ENCODE peak calls at places on chromosomes 7 and 10, in four cellular contexts. One of them, this sample, is unnamed.

GRCh38 chr7:105141068-105141467 is 127.1 kb downstream of the KMT2E start:
- DNase-seq in neural progenitor cell: peak
- DNase-seq in spleen: no peak
- DNase-seq in cardiac muscle cell: peak
- DNase-seq in this sample: peak

GRCh38 chr10:52447931-52448353 is 133.9 kb downstream of the DKK1 start:
- DNase-seq in neural progenitor cell: no peak
- DNase-seq in spleen: no peak
- DNase-seq in cardiac muscle cell: no peak
- DNase-seq in this sample: no peak

GRCh38 chr10:9999627-10000026 is 1018.0 kb upstream of the CELF2 start:
- DNase-seq in neural progenitor cell: no peak
- DNase-seq in spleen: no peak
- DNase-seq in cardiac muscle cell: no peak
- DNase-seq in this sample: no peak

GRCh38 chr10:23886355-23886754 is 322.6 kb upstream of the KIAA1217 start:
- DNase-seq in neural progenitor cell: peak
- DNase-seq in spleen: no peak
- DNase-seq in cardiac muscle cell: no peak
- DNase-seq in this sample: no peak

GRCh38 chr10:80144302-80145131 is 12.0 kb downstream of the PLAC9 start:
- DNase-seq in neural progenitor cell: no peak
- DNase-seq in spleen: peak
- DNase-seq in cardiac muscle cell: no peak
- DNase-seq in this sample: no peak

GRCh38 chr10:128570596-128570995 is 444.4 kb upstream of the MKI67 start:
- DNase-seq in neural progenitor cell: no peak
- DNase-seq in spleen: no peak
- DNase-seq in cardiac muscle cell: no peak
- DNase-seq in this sample: no peak

GRCh38 chr7:154832557-154833138 is 170.3 kb downstream of the PAXIP1 start:
- DNase-seq in neural progenitor cell: peak
- DNase-seq in spleen: no peak
- DNase-seq in cardiac muscle cell: no peak
- DNase-seq in this sample: peak

GRCh38 chr7:155731375-155731774 is 80.9 kb downstream of the SHH start:
- DNase-seq in neural progenitor cell: no peak
- DNase-seq in spleen: no peak
- DNase-seq in cardiac muscle cell: peak
- DNase-seq in this sample: no peak

GRCh38 chr10:78924319-78925003 is 144.3 kb upstream of the ZMIZ1 start:
- DNase-seq in neural progenitor cell: peak
- DNase-seq in spleen: peak
- DNase-seq in cardiac muscle cell: no peak
- DNase-seq in this sample: no peak

GRCh38 chr7:70679666-70680065 is 452.3 kb upstream of the GALNT17 start:
- DNase-seq in neural progenitor cell: no peak
- DNase-seq in spleen: no peak
- DNase-seq in cardiac muscle cell: no peak
- DNase-seq in this sample: no peak

GRCh38 chr10:110834622-110835219 is 37.0 kb upstream of the PDCD4 start:
- DNase-seq in neural progenitor cell: peak
- DNase-seq in spleen: no peak
- DNase-seq in cardiac muscle cell: peak
- DNase-seq in this sample: peak

GRCh38 chr10:134743-135600 is at the start of gene ZMYND11:
- DNase-seq in neural progenitor cell: peak
- DNase-seq in spleen: peak
- DNase-seq in cardiac muscle cell: peak
- DNase-seq in this sample: peak

GRCh38 chr7:80940539-80941205 is 21.8 kb upstream of the SEMA3C start:
- DNase-seq in neural progenitor cell: no peak
- DNase-seq in spleen: no peak
- DNase-seq in cardiac muscle cell: peak
- DNase-seq in this sample: no peak

GRCh38 chr10:80187465-80188409 is 17.6 kb downstream of the ANXA11 start:
- DNase-seq in neural progenitor cell: no peak
- DNase-seq in spleen: peak
- DNase-seq in cardiac muscle cell: no peak
- DNase-seq in this sample: no peak

GRCh38 chr10:124701881-124702656 is 42.1 kb downstream of the FAM53B start:
- DNase-seq in neural progenitor cell: no peak
- DNase-seq in spleen: peak
- DNase-seq in cardiac muscle cell: peak
- DNase-seq in this sample: no peak

GRCh38 chr10:122487231-122487765 is 25.9 kb downstream of the HTRA1 start:
- DNase-seq in neural progenitor cell: peak
- DNase-seq in spleen: peak
- DNase-seq in cardiac muscle cell: no peak
- DNase-seq in this sample: peak

GRCh38 chr7:1271656-1272055 is 39.0 kb downstream of the UNCX start:
- DNase-seq in neural progenitor cell: no peak
- DNase-seq in spleen: no peak
- DNase-seq in cardiac muscle cell: no peak
- DNase-seq in this sample: no peak

DNA sequence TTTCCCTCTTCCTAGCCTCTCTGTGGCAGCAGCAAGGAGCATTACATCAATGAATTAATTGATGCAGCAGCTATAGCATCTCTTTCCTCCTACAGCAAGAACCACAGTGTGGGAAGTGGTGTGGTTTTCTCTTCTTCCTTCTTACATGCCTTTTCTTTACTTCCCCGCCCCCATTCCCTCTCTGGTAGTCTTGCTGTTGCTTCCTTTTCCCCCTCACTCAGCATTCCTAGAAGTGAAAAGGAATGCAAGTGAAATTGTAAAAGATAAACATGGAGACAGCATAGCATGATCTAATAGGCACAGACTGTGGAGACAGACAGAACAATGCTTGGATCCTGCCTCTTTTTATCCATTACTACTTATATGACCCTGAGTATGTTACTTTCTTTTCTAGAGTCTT is 370.5 kb upstream of the BMPER start:
- DNase-seq in neural progenitor cell: no peak
- DNase-seq in spleen: no peak
- DNase-seq in cardiac muscle cell: peak
- DNase-seq in this sample: no peak
- H3K27ac ChIP-seq in neural progenitor cell: no peak
- H3K27ac ChIP-seq in spleen: no peak
- H3K27ac ChIP-seq in cardiac muscle cell: peak
- H3K27ac ChIP-seq in this sample: no peak

DNA sequence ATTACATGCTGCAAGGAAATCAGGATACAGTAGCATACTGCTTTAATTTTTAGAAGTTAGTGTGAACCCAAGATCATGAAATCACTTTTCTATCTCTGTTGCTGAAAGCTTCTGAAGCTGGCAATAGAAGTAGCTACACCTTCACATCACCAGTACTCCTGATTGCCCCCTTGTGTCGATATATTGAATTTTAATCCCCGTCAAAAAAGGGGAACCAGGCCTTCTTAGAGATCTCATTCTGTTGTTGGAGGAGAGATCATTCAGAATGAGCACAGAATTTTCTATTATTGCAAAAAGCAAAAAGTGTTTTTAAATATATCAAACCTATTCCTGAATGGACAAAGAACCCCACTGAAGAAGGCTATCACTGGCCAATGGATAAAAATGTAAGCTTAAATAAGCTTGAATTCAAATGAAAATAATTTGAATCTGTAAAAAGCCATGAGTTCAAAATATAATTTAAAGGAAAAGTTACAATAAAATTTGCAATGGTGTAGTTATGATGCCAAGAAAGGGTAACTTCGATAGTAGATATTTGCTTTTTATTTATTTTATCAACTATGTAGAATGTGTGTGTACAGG is 39.7 kb upstream of the TEX47 start:
- DNase-seq in neural progenitor cell: peak
- DNase-seq in spleen: no peak
- DNase-seq in cardiac muscle cell: peak
- DNase-seq in this sample: peak
- TF ChIP-seq CTCF in neural progenitor cell: peak
- TF ChIP-seq CTCF in spleen: peak
- TF ChIP-seq CTCF in cardiac muscle cell: peak
- TF ChIP-seq CTCF in this sample: peak

DNA sequence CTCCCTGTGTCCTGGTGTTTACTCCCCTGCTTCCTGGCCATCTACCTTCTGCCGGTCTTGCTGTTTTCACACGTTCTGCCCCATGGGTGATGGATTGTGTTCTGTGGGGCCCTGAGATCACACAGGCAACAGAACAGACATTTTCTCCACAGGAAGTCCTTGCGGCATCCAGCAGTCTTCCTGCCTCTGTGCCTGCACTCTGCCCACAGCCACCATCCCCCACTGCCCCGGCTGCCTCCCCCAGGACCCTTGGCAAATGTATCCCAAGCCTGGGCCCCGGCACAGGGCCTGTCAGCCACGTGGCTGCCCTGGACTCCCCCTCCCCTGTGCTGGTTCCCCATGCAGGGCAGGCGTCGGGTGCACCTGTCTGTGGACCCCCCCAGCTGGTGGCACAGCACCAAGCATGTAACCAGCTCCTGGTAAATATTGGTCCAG is 184.2 kb downstream of the WDR37 start:
- DNase-seq in neural progenitor cell: no peak
- DNase-seq in spleen: peak
- DNase-seq in cardiac muscle cell: no peak
- DNase-seq in this sample: peak
- H3K27ac ChIP-seq in neural progenitor cell: no peak
- H3K27ac ChIP-seq in spleen: peak
- H3K27ac ChIP-seq in cardiac muscle cell: no peak
- H3K27ac ChIP-seq in this sample: no peak

GRCh38 chr7:2661602-2662272 is 26.3 kb upstream of the AMZ1 start:
- DNase-seq in neural progenitor cell: no peak
- DNase-seq in spleen: peak
- DNase-seq in cardiac muscle cell: no peak
- DNase-seq in this sample: no peak

GRCh38 chr7:2660359-2661095 is 27.5 kb upstream of the AMZ1 start:
- DNase-seq in neural progenitor cell: peak
- DNase-seq in spleen: peak
- DNase-seq in cardiac muscle cell: no peak
- DNase-seq in this sample: peak

GRCh38 chr7:2659556-2660358 is 28.0 kb downstream of the TTYH3 start:
- DNase-seq in neural progenitor cell: no peak
- DNase-seq in spleen: peak
- DNase-seq in cardiac muscle cell: no peak
- DNase-seq in this sample: no peak

GRCh38 chr7:2662273-2663120 is 25.5 kb upstream of the AMZ1 start:
- DNase-seq in neural progenitor cell: no peak
- DNase-seq in spleen: peak
- DNase-seq in cardiac muscle cell: no peak
- DNase-seq in this sample: no peak

GRCh38 chr7:2661096-2661449 is 26.9 kb upstream of the AMZ1 start:
- DNase-seq in neural progenitor cell: no peak
- DNase-seq in spleen: peak
- DNase-seq in cardiac muscle cell: no peak
- DNase-seq in this sample: no peak
- TF ChIP-seq CTCF in neural progenitor cell: no peak
- TF ChIP-seq CTCF in spleen: no peak
- TF ChIP-seq CTCF in cardiac muscle cell: peak
- TF ChIP-seq CTCF in this sample: peak

GRCh38 chr7:129210989-129211312 is 13.9 kb upstream of the AHCYL2 start:
- DNase-seq in neural progenitor cell: no peak
- DNase-seq in spleen: no peak
- DNase-seq in cardiac muscle cell: no peak
- DNase-seq in this sample: no peak
- H3K27ac ChIP-seq in neural progenitor cell: no peak
- H3K27ac ChIP-seq in spleen: no peak
- H3K27ac ChIP-seq in cardiac muscle cell: no peak
- H3K27ac ChIP-seq in this sample: no peak

GRCh38 chr7:144454256-144455039 is 51.0 kb upstream of the NOBOX start:
- DNase-seq in neural progenitor cell: no peak
- DNase-seq in spleen: no peak
- DNase-seq in cardiac muscle cell: peak
- DNase-seq in this sample: peak
- TF ChIP-seq CTCF in neural progenitor cell: peak
- TF ChIP-seq CTCF in spleen: peak
- TF ChIP-seq CTCF in cardiac muscle cell: peak
- TF ChIP-seq CTCF in this sample: peak

GRCh38 chr7:20343211-20343610 is 12.5 kb downstream of the ITGB8 start:
- DNase-seq in neural progenitor cell: peak
- DNase-seq in spleen: no peak
- DNase-seq in cardiac muscle cell: no peak
- DNase-seq in this sample: peak

GRCh38 chr7:20346577-20346976 is 15.9 kb downstream of the ITGB8 start:
- DNase-seq in neural progenitor cell: no peak
- DNase-seq in spleen: no peak
- DNase-seq in cardiac muscle cell: no peak
- DNase-seq in this sample: no peak

GRCh38 chr7:20344396-20344795 is 13.7 kb downstream of the ITGB8 start:
- DNase-seq in neural progenitor cell: no peak
- DNase-seq in spleen: no peak
- DNase-seq in cardiac muscle cell: no peak
- DNase-seq in this sample: no peak

GRCh38 chr7:20340839-20341238 is 10.1 kb downstream of the ITGB8 start:
- DNase-seq in neural progenitor cell: peak
- DNase-seq in spleen: no peak
- DNase-seq in cardiac muscle cell: peak
- DNase-seq in this sample: no peak

GRCh38 chr7:20343954-20344353 is 13.3 kb downstream of the ITGB8 start:
- DNase-seq in neural progenitor cell: no peak
- DNase-seq in spleen: no peak
- DNase-seq in cardiac muscle cell: no peak
- DNase-seq in this sample: no peak
- H3K27ac ChIP-seq in neural progenitor cell: no peak
- H3K27ac ChIP-seq in spleen: no peak
- H3K27ac ChIP-seq in cardiac muscle cell: no peak
- H3K27ac ChIP-seq in this sample: no peak

GRCh38 chr10:103276251-103276936 is 544 bp upstream of the INA start:
- DNase-seq in neural progenitor cell: peak
- DNase-seq in spleen: no peak
- DNase-seq in cardiac muscle cell: no peak
- DNase-seq in this sample: no peak

GRCh38 chr10:103278862-103279298 is 1.9 kb downstream of the INA start:
- DNase-seq in neural progenitor cell: peak
- DNase-seq in spleen: no peak
- DNase-seq in cardiac muscle cell: peak
- DNase-seq in this sample: peak

GRCh38 chr10:103278424-103278823 is 1.5 kb downstream of the INA start:
- DNase-seq in neural progenitor cell: no peak
- DNase-seq in spleen: no peak
- DNase-seq in cardiac muscle cell: no peak
- DNase-seq in this sample: no peak

GRCh38 chr10:103277713-103278299 is 868 bp downstream of the INA start:
- DNase-seq in neural progenitor cell: peak
- DNase-seq in spleen: no peak
- DNase-seq in cardiac muscle cell: no peak
- DNase-seq in this sample: no peak

GRCh38 chr10:103276941-103277712 is at the start of gene INA:
- DNase-seq in neural progenitor cell: peak
- DNase-seq in spleen: no peak
- DNase-seq in cardiac muscle cell: peak
- DNase-seq in this sample: peak
- TF ChIP-seq CTCF in neural progenitor cell: peak
- TF ChIP-seq CTCF in spleen: no peak
- TF ChIP-seq CTCF in cardiac muscle cell: no peak
- TF ChIP-seq CTCF in this sample: peak

This sample was measured in A673.